ENCODE peak calls at places on chromosomes 4 and X, in eight cellular contexts. One of them, this sample, is unnamed.

GRCh38 chr4:168797738-168798375 is 212.2 kb downstream of the CBR4 start:
- DNase-seq in CD4-positive, CD25-positive, alpha-beta regulatory T cell: no peak
- DNase-seq in H1: no peak
- DNase-seq in astrocyte: no peak
- DNase-seq in A549: no peak
- DNase-seq in uterus: no peak
- DNase-seq in RWPE2: no peak
- DNase-seq in astrocyte of the spinal cord: no peak
- DNase-seq in this sample: peak; percentile 31

GRCh38 chr4:172055046-172055445 is 241.8 kb downstream of the GALNTL6 start:
- DNase-seq in RWPE2: no peak
- DNase-seq in astrocyte: no peak
- DNase-seq in astrocyte of the spinal cord: no peak
- DNase-seq in H1: no peak
- DNase-seq in CD4-positive, CD25-positive, alpha-beta regulatory T cell: no peak
- DNase-seq in A549: no peak
- DNase-seq in uterus: no peak
- DNase-seq in this sample: no peak

GRCh38 chr4:89298788-89299152 is 8.8 kb downstream of the GPRIN3 start:
- DNase-seq in astrocyte of the spinal cord: peak; percentile 26
- DNase-seq in astrocyte: peak; percentile 31
- DNase-seq in RWPE2: no peak
- DNase-seq in CD4-positive, CD25-positive, alpha-beta regulatory T cell: peak; percentile 84
- DNase-seq in A549: no peak
- DNase-seq in uterus: no peak
- DNase-seq in H1: no peak
- DNase-seq in this sample: peak; percentile 64

GRCh38 chr4:180356766-180357165 is 1886.4 kb upstream of the TENM3 start:
- DNase-seq in astrocyte: no peak
- DNase-seq in uterus: no peak
- DNase-seq in A549: no peak
- DNase-seq in CD4-positive, CD25-positive, alpha-beta regulatory T cell: no peak
- DNase-seq in astrocyte of the spinal cord: peak; percentile 39
- DNase-seq in RWPE2: no peak
- DNase-seq in H1: no peak
- DNase-seq in this sample: no peak

GRCh38 chrX:13518126-13518525 is 51.3 kb upstream of the EGFL6 start:
- DNase-seq in astrocyte of the spinal cord: no peak
- DNase-seq in H1: no peak
- DNase-seq in uterus: no peak
- DNase-seq in astrocyte: no peak
- DNase-seq in A549: no peak
- DNase-seq in RWPE2: no peak
- DNase-seq in CD4-positive, CD25-positive, alpha-beta regulatory T cell: no peak
- DNase-seq in this sample: no peak

GRCh38 chr4:122293374-122294365 is 85.1 kb upstream of the ADAD1 start:
- DNase-seq in A549: no peak
- DNase-seq in astrocyte of the spinal cord: peak; percentile 6
- DNase-seq in H1: no peak
- DNase-seq in astrocyte: peak; percentile 20
- DNase-seq in CD4-positive, CD25-positive, alpha-beta regulatory T cell: no peak
- DNase-seq in uterus: no peak
- DNase-seq in RWPE2: no peak
- DNase-seq in this sample: peak; percentile 9

GRCh38 chr4:164139291-164139690 is 614.6 kb upstream of the SMIM31 start:
- DNase-seq in H1: no peak
- DNase-seq in A549: no peak
- DNase-seq in uterus: no peak
- DNase-seq in astrocyte: no peak
- DNase-seq in astrocyte of the spinal cord: no peak
- DNase-seq in CD4-positive, CD25-positive, alpha-beta regulatory T cell: no peak
- DNase-seq in RWPE2: no peak
- DNase-seq in this sample: no peak

GRCh38 chrX:115018040-115018647 is 728 bp upstream of the IL13RA2 start:
- DNase-seq in astrocyte: no peak
- DNase-seq in astrocyte of the spinal cord: no peak
- DNase-seq in CD4-positive, CD25-positive, alpha-beta regulatory T cell: peak; percentile 7
- DNase-seq in H1: no peak
- DNase-seq in A549: no peak
- DNase-seq in RWPE2: no peak
- DNase-seq in uterus: no peak
- DNase-seq in this sample: peak; percentile 34

GRCh38 chrX:68304602-68305001 is 128.7 kb downstream of the OPHN1 start:
- DNase-seq in RWPE2: no peak
- DNase-seq in astrocyte of the spinal cord: no peak
- DNase-seq in A549: no peak
- DNase-seq in H1: no peak
- DNase-seq in CD4-positive, CD25-positive, alpha-beta regulatory T cell: no peak
- DNase-seq in uterus: no peak
- DNase-seq in astrocyte: no peak
- DNase-seq in this sample: no peak

GRCh38 chrX:129678176-129678880 is 23.6 kb upstream of the APLN start:
- DNase-seq in A549: peak; percentile 69
- DNase-seq in RWPE2: no peak
- DNase-seq in astrocyte of the spinal cord: no peak
- DNase-seq in CD4-positive, CD25-positive, alpha-beta regulatory T cell: peak; percentile 66
- DNase-seq in astrocyte: no peak
- DNase-seq in H1: no peak
- DNase-seq in uterus: peak; percentile 27
- DNase-seq in this sample: no peak

GRCh38 chr4:127623755-127624087 is 9.0 kb upstream of the INTU start:
- DNase-seq in RWPE2: no peak
- DNase-seq in astrocyte of the spinal cord: peak; percentile 70
- DNase-seq in CD4-positive, CD25-positive, alpha-beta regulatory T cell: no peak
- DNase-seq in H1: no peak
- DNase-seq in A549: peak; percentile 6
- DNase-seq in astrocyte: no peak
- DNase-seq in uterus: peak; percentile 26
- DNase-seq in this sample: peak; percentile 57

GRCh38 chr4:40991908-40992307 is 222.4 kb downstream of the APBB2 start:
- DNase-seq in H1: no peak
- DNase-seq in RWPE2: no peak
- DNase-seq in CD4-positive, CD25-positive, alpha-beta regulatory T cell: no peak
- DNase-seq in astrocyte of the spinal cord: no peak
- DNase-seq in A549: no peak
- DNase-seq in astrocyte: no peak
- DNase-seq in uterus: no peak
- DNase-seq in this sample: peak; percentile 30
- H3K4me3 ChIP-seq in H1: no peak overlapping the region
- H3K4me3 ChIP-seq in RWPE2: no peak overlapping the region
- H3K4me3 ChIP-seq in CD4-positive, CD25-positive, alpha-beta regulatory T cell: no peak overlapping the region
- H3K4me3 ChIP-seq in astrocyte of the spinal cord: no peak overlapping the region
- H3K4me3 ChIP-seq in A549: no peak overlapping the region
- H3K4me3 ChIP-seq in astrocyte: no peak overlapping the region
- H3K4me3 ChIP-seq in uterus: no peak overlapping the region
- H3K4me3 ChIP-seq in this sample: no peak overlapping the region

GRCh38 chr4:47490550-47490949 is 5.5 kb downstream of the ATP10D start:
- DNase-seq in H1: no peak
- DNase-seq in astrocyte of the spinal cord: peak; percentile 31
- DNase-seq in A549: peak; percentile 38
- DNase-seq in CD4-positive, CD25-positive, alpha-beta regulatory T cell: peak; percentile 25
- DNase-seq in RWPE2: no peak
- DNase-seq in astrocyte: peak; percentile 31
- DNase-seq in uterus: no peak
- DNase-seq in this sample: peak; percentile 62
- H3K4me3 ChIP-seq in H1: no peak overlapping the region
- H3K4me3 ChIP-seq in astrocyte of the spinal cord: no peak overlapping the region
- H3K4me3 ChIP-seq in A549: no peak overlapping the region
- H3K4me3 ChIP-seq in CD4-positive, CD25-positive, alpha-beta regulatory T cell: no peak overlapping the region
- H3K4me3 ChIP-seq in RWPE2: no peak overlapping the region
- H3K4me3 ChIP-seq in astrocyte: no peak overlapping the region
- H3K4me3 ChIP-seq in uterus: no peak overlapping the region
- H3K4me3 ChIP-seq in this sample: no peak overlapping the region

DNA sequence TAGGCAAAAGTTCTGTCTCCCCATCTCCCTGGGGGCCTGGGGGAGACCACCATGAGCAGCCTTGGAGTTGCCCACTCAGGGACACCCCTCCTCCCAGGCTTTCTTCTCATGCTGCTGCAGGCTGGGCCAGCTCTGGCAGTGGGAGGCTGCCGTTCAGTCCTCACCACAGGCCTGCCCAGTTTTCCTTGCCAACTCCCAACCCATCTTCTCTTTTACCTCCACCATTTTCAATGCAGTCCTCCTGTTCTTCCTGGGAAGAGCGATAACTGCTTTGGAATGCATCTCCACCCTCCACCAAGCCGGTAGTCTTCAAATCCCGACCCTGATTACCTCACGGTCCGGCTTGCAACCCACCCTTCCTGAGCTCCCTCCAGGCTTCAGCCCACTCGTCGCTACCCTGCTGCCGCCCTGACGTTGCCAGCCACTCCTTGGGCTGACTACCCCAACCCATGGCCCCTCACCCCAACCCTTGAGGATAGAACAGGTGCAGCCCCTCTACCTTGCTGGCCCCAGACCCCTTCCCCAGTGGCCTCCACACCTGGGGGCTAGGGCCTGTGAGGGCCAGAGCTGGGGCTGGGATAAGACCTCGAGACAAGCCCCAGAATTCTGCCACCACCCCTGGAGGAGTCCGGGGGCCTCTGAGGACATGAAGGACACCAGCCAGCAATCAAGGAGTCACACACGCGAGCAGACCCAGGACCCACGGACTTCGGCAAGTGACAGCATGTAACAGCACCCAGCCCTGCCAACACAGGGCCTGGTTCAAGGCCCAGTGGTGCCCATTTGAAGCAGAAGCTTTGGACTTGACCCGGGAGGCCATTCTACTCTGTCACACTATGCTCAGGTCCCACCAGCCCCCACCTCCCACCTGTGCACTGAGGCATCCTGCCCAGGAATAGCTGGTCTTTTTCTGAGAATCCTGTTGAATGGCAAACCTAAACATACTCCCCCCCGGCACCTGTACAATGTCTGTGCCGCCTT is 9.2 kb downstream of the WDR1 start:
- DNase-seq in uterus: no peak
- DNase-seq in RWPE2: no peak
- DNase-seq in astrocyte of the spinal cord: no peak
- DNase-seq in astrocyte: no peak
- DNase-seq in CD4-positive, CD25-positive, alpha-beta regulatory T cell: no peak
- DNase-seq in A549: no peak
- DNase-seq in H1: no peak
- DNase-seq in this sample: peak; percentile 29
- H3K4me3 ChIP-seq in uterus: no peak overlapping the region
- H3K4me3 ChIP-seq in RWPE2: no peak overlapping the region
- H3K4me3 ChIP-seq in astrocyte of the spinal cord: no peak overlapping the region
- H3K4me3 ChIP-seq in astrocyte: peak overlapping the region; percentile 8
- H3K4me3 ChIP-seq in CD4-positive, CD25-positive, alpha-beta regulatory T cell: peak overlapping the region; percentile 64
- H3K4me3 ChIP-seq in A549: no peak overlapping the region
- H3K4me3 ChIP-seq in H1: no peak overlapping the region
- H3K4me3 ChIP-seq in this sample: no peak overlapping the region

GRCh38 chrX:153640736-153641574 is 6.0 kb upstream of the DUSP9 start:
- DNase-seq in astrocyte: no peak
- DNase-seq in A549: no peak
- DNase-seq in RWPE2: peak; percentile 22
- DNase-seq in CD4-positive, CD25-positive, alpha-beta regulatory T cell: no peak
- DNase-seq in H1: no peak
- DNase-seq in uterus: no peak
- DNase-seq in astrocyte of the spinal cord: no peak
- DNase-seq in this sample: no peak
- H3K4me3 ChIP-seq in astrocyte: no peak overlapping the region
- H3K4me3 ChIP-seq in A549: no peak overlapping the region
- H3K4me3 ChIP-seq in RWPE2: no peak overlapping the region
- H3K4me3 ChIP-seq in CD4-positive, CD25-positive, alpha-beta regulatory T cell: no peak overlapping the region
- H3K4me3 ChIP-seq in H1: no peak overlapping the region
- H3K4me3 ChIP-seq in uterus: no peak overlapping the region
- H3K4me3 ChIP-seq in astrocyte of the spinal cord: no peak overlapping the region
- H3K4me3 ChIP-seq in this sample: no peak overlapping the region

GRCh38 chrX:150495496-150495895 is 72.9 kb upstream of the MTM1 start:
- DNase-seq in RWPE2: no peak
- DNase-seq in H1: no peak
- DNase-seq in CD4-positive, CD25-positive, alpha-beta regulatory T cell: no peak
- DNase-seq in A549: no peak
- DNase-seq in uterus: no peak
- DNase-seq in astrocyte: no peak
- DNase-seq in astrocyte of the spinal cord: no peak
- DNase-seq in this sample: no peak

GRCh38 chrX:150503898-150504219 is 64.6 kb upstream of the MTM1 start:
- DNase-seq in astrocyte: no peak
- DNase-seq in H1: no peak
- DNase-seq in CD4-positive, CD25-positive, alpha-beta regulatory T cell: no peak
- DNase-seq in A549: no peak
- DNase-seq in astrocyte of the spinal cord: no peak
- DNase-seq in RWPE2: no peak
- DNase-seq in uterus: no peak
- DNase-seq in this sample: no peak

GRCh38 chrX:150502979-150503897 is 65.2 kb upstream of the MTM1 start:
- DNase-seq in astrocyte: no peak
- DNase-seq in A549: no peak
- DNase-seq in RWPE2: no peak
- DNase-seq in uterus: no peak
- DNase-seq in H1: no peak
- DNase-seq in CD4-positive, CD25-positive, alpha-beta regulatory T cell: no peak
- DNase-seq in astrocyte of the spinal cord: no peak
- DNase-seq in this sample: no peak

GRCh38 chrX:150502091-150502490 is 66.3 kb upstream of the MTM1 start:
- DNase-seq in astrocyte: no peak
- DNase-seq in CD4-positive, CD25-positive, alpha-beta regulatory T cell: no peak
- DNase-seq in astrocyte of the spinal cord: no peak
- DNase-seq in H1: no peak
- DNase-seq in A549: no peak
- DNase-seq in uterus: no peak
- DNase-seq in RWPE2: no peak
- DNase-seq in this sample: no peak

DNA sequence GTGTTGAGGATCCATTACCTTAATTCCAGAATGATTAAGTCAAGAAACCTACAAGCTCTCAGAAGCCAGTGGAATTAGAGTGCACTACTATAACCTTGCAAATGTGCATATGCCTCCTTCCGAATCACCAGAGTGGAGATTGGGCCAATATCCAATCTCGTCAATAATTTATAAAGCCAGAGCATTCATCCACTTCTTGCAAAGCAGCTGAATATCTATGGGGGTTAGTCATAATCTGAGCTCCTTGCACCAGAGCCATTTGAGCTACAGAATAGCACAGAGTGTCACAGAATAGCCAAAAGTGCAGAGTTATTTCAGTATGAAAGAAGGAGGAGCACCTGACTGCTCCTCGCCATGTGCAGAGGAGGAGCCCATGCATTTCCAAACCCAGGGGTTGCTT is 69.2 kb upstream of the MTM1 start:
- DNase-seq in RWPE2: no peak
- DNase-seq in A549: no peak
- DNase-seq in H1: no peak
- DNase-seq in astrocyte of the spinal cord: no peak
- DNase-seq in astrocyte: no peak
- DNase-seq in CD4-positive, CD25-positive, alpha-beta regulatory T cell: no peak
- DNase-seq in uterus: no peak
- DNase-seq in this sample: no peak
- H3K4me3 ChIP-seq in RWPE2: no peak overlapping the region
- H3K4me3 ChIP-seq in A549: no peak overlapping the region
- H3K4me3 ChIP-seq in H1: no peak overlapping the region
- H3K4me3 ChIP-seq in astrocyte of the spinal cord: no peak overlapping the region
- H3K4me3 ChIP-seq in astrocyte: no peak overlapping the region
- H3K4me3 ChIP-seq in CD4-positive, CD25-positive, alpha-beta regulatory T cell: no peak overlapping the region
- H3K4me3 ChIP-seq in uterus: no peak overlapping the region
- H3K4me3 ChIP-seq in this sample: no peak overlapping the region

DNA sequence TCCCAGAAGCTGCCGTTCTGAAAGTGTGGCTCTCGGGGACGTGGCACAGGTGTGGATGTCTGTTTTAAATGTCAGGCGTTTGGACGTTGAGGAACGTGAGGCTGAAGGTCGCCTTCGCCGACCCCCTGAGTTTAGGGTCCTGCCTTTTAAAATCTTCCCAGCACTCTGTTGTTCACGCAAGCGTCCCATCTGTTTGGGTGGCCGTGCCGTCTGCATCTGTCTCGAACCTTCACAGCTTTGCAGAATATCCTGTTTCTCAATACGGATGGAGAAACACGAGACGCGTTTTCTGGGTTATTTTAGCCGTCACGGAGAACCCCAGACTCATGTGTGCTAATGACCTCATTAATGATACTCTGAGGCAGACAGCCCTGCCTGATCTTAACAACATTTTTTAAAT is 31.5 kb downstream of the SHOX start:
- DNase-seq in A549: no peak
- DNase-seq in astrocyte: no peak
- DNase-seq in uterus: no peak
- DNase-seq in CD4-positive, CD25-positive, alpha-beta regulatory T cell: no peak
- DNase-seq in H1: no peak
- DNase-seq in astrocyte of the spinal cord: no peak
- DNase-seq in RWPE2: no peak
- DNase-seq in this sample: no peak
- H3K4me3 ChIP-seq in A549: no peak overlapping the region
- H3K4me3 ChIP-seq in astrocyte: no peak overlapping the region
- H3K4me3 ChIP-seq in uterus: no peak overlapping the region
- H3K4me3 ChIP-seq in CD4-positive, CD25-positive, alpha-beta regulatory T cell: no peak overlapping the region
- H3K4me3 ChIP-seq in H1: no peak overlapping the region
- H3K4me3 ChIP-seq in astrocyte of the spinal cord: no peak overlapping the region
- H3K4me3 ChIP-seq in RWPE2: no peak overlapping the region
- H3K4me3 ChIP-seq in this sample: no peak overlapping the region